ENCODE peak calls at places on chromosomes 11 and 22, in four cellular contexts. One of them, this sample, is unnamed.
A peak's percentile ranks its signal among the peaks of the same experiment; 100 is the strongest.

GRCh38 chr22:31347251-31348008 is 1.3 kb upstream of the PATZ1 start:
- DNase-seq in GM12891: peak; percentile 58
- DNase-seq in K562: no peak
- DNase-seq in GM12878: no peak
- DNase-seq in this sample: peak; percentile 46

GRCh38 chr22:32926600-32926999 is 125.1 kb downstream of the TIMP3 start:
- DNase-seq in GM12878: no peak
- DNase-seq in K562: peak; percentile 28
- DNase-seq in GM12891: no peak
- DNase-seq in this sample: peak; percentile 22

GRCh38 chr11:18706330-18707243 is 8.0 kb downstream of the TMEM86A start:
- DNase-seq in GM12891: no peak
- DNase-seq in GM12878: no peak
- DNase-seq in K562: no peak
- DNase-seq in this sample: no peak

GRCh38 chr11:115505165-115505564 is 950 bp upstream of the CADM1 start:
- DNase-seq in GM12878: no peak
- DNase-seq in K562: no peak
- DNase-seq in GM12891: no peak
- DNase-seq in this sample: no peak

GRCh38 chr22:38203855-38204497 is 2.2 kb downstream of the MAFF start:
- DNase-seq in GM12878: no peak
- DNase-seq in K562: no peak
- DNase-seq in GM12891: no peak
- DNase-seq in this sample: no peak

GRCh38 chr11:113553235-113553634 is 78.0 kb upstream of the DRD2 start:
- DNase-seq in GM12891: no peak
- DNase-seq in K562: no peak
- DNase-seq in GM12878: no peak
- DNase-seq in this sample: no peak

GRCh38 chr11:35013514-35014191 is 97.2 kb downstream of the PDHX start:
- DNase-seq in K562: no peak
- DNase-seq in GM12878: no peak
- DNase-seq in GM12891: no peak
- DNase-seq in this sample: no peak

GRCh38 chr22:49576241-49577141 is 251.2 kb downstream of the BRD1 start:
- DNase-seq in GM12878: no peak
- DNase-seq in K562: no peak
- DNase-seq in GM12891: no peak
- DNase-seq in this sample: no peak

GRCh38 chr11:44848203-44848962 is 102.3 kb downstream of the TP53I11 start:
- DNase-seq in GM12878: no peak
- DNase-seq in GM12891: no peak
- DNase-seq in K562: no peak
- DNase-seq in this sample: no peak

GRCh38 chr22:23064381-23065068 is 5.8 kb upstream of the GNAZ start:
- DNase-seq in GM12878: no peak
- DNase-seq in K562: no peak
- DNase-seq in GM12891: no peak
- DNase-seq in this sample: no peak

GRCh38 chr11:128098840-128099239 is 488.5 kb downstream of the ETS1 start:
- DNase-seq in GM12878: no peak
- DNase-seq in GM12891: no peak
- DNase-seq in K562: no peak
- DNase-seq in this sample: peak; percentile 8

GRCh38 chr11:10806206-10806605 is 2.5 kb downstream of the EIF4G2 start:
- DNase-seq in GM12878: no peak
- DNase-seq in GM12891: no peak
- DNase-seq in K562: no peak
- DNase-seq in this sample: no peak

GRCh38 chr11:59205664-59206063 is 7.1 kb downstream of the MPEG1 start:
- DNase-seq in GM12891: no peak
- DNase-seq in GM12878: no peak
- DNase-seq in K562: no peak
- DNase-seq in this sample: no peak

GRCh38 chr11:134637091-134638015 is 225.3 kb upstream of the B3GAT1 start:
- DNase-seq in K562: no peak
- DNase-seq in GM12891: no peak
- DNase-seq in GM12878: no peak
- DNase-seq in this sample: no peak

GRCh38 chr11:85682330-85683305 is 3.4 kb downstream of the CCDC89 start:
- DNase-seq in GM12878: no peak
- DNase-seq in GM12891: peak; percentile 51
- DNase-seq in K562: peak; percentile 27
- DNase-seq in this sample: no peak

GRCh38 chr11:123137496-123138270 is 57.4 kb downstream of the CLMP start:
- DNase-seq in GM12891: peak; percentile 19
- DNase-seq in GM12878: no peak
- DNase-seq in K562: no peak
- DNase-seq in this sample: no peak

GRCh38 chr22:41565403-41566054 is 4.7 kb downstream of the CSDC2 start:
- DNase-seq in GM12878: no peak
- DNase-seq in GM12891: no peak
- DNase-seq in K562: peak; percentile 66
- DNase-seq in this sample: no peak

GRCh38 chr22:49561338-49561737 is 266.3 kb downstream of the BRD1 start:
- DNase-seq in GM12878: no peak
- DNase-seq in GM12891: no peak
- DNase-seq in K562: no peak
- DNase-seq in this sample: no peak

GRCh38 chr11:45042560-45042959 is 91.9 kb upstream of the TP53I11 start:
- DNase-seq in GM12891: no peak
- DNase-seq in K562: no peak
- DNase-seq in GM12878: no peak
- DNase-seq in this sample: no peak

GRCh38 chr11:45266693-45267451 is 19.3 kb downstream of the SYT13 start:
- DNase-seq in K562: peak; percentile 81
- DNase-seq in GM12891: no peak
- DNase-seq in GM12878: no peak
- DNase-seq in this sample: no peak

GRCh38 chr11:119671048-119671447 is 58.0 kb downstream of the NECTIN1 start:
- DNase-seq in GM12891: no peak
- DNase-seq in GM12878: no peak
- DNase-seq in K562: no peak
- DNase-seq in this sample: peak; percentile 76

GRCh38 chr11:66607126-66607834 is 9.2 kb upstream of the RBM14 start:
- DNase-seq in GM12891: no peak
- DNase-seq in K562: no peak
- DNase-seq in GM12878: no peak
- DNase-seq in this sample: no peak

GRCh38 chr11:111455291-111456085 is 56.7 kb downstream of the BTG4 start:
- DNase-seq in GM12878: no peak
- DNase-seq in GM12891: no peak
- DNase-seq in K562: no peak
- DNase-seq in this sample: no peak

GRCh38 chr11:93528252-93528651 is 14.9 kb downstream of the SMCO4 start:
- DNase-seq in GM12891: no peak
- DNase-seq in GM12878: no peak
- DNase-seq in K562: no peak
- DNase-seq in this sample: no peak

GRCh38 chr11:20238712-20239111 is 78.4 kb upstream of the DBX1 start:
- DNase-seq in GM12878: no peak
- DNase-seq in K562: no peak
- DNase-seq in GM12891: no peak
- DNase-seq in this sample: no peak

GRCh38 chr11:71172680-71173079 is 79.7 kb downstream of the SHANK2 start:
- DNase-seq in K562: no peak
- DNase-seq in GM12891: no peak
- DNase-seq in GM12878: no peak
- DNase-seq in this sample: no peak

GRCh38 chr11:2576116-2576515 is 123.7 kb downstream of the KCNQ1OT1 start:
- DNase-seq in GM12891: no peak
- DNase-seq in K562: no peak
- DNase-seq in GM12878: no peak
- DNase-seq in this sample: no peak

GRCh38 chr22:46084376-46084775 is 66.0 kb upstream of the PPARA start:
- DNase-seq in K562: no peak
- DNase-seq in GM12891: no peak
- DNase-seq in GM12878: no peak
- DNase-seq in this sample: no peak

GRCh38 chr11:92948116-92948515 is 21.3 kb upstream of the MTNR1B start:
- DNase-seq in GM12891: no peak
- DNase-seq in K562: no peak
- DNase-seq in GM12878: no peak
- DNase-seq in this sample: no peak

GRCh38 chr22:37228106-37229011 is 15.7 kb downstream of the RAC2 start:
- DNase-seq in K562: no peak
- DNase-seq in GM12878: no peak
- DNase-seq in GM12891: no peak
- DNase-seq in this sample: no peak

GRCh38 chr22:42769574-42770447 is 49.1 kb upstream of the A4GALT start:
- DNase-seq in GM12891: peak; percentile 83
- DNase-seq in K562: peak; percentile 59
- DNase-seq in GM12878: peak; percentile 44
- DNase-seq in this sample: peak; percentile 65

GRCh38 chr11:113563766-113564165 is 88.6 kb upstream of the DRD2 start:
- DNase-seq in GM12891: no peak
- DNase-seq in GM12878: no peak
- DNase-seq in K562: no peak
- DNase-seq in this sample: no peak

GRCh38 chr11:45056529-45056928 is 89.9 kb upstream of the PRDM11 start:
- DNase-seq in K562: no peak
- DNase-seq in GM12891: no peak
- DNase-seq in GM12878: no peak
- DNase-seq in this sample: no peak

GRCh38 chr11:123475478-123475877 is 45.4 kb downstream of the GRAMD1B start:
- DNase-seq in GM12878: no peak
- DNase-seq in K562: no peak
- DNase-seq in GM12891: no peak
- DNase-seq in this sample: no peak

GRCh38 chr22:46055176-46055850 is 78.4 kb upstream of the WNT7B start:
- DNase-seq in GM12878: no peak
- DNase-seq in GM12891: no peak
- DNase-seq in K562: no peak
- DNase-seq in this sample: no peak

GRCh38 chr11:33942954-33943353 is 51.1 kb upstream of the LMO2 start:
- DNase-seq in GM12891: no peak
- DNase-seq in GM12878: peak; percentile 73
- DNase-seq in K562: no peak
- DNase-seq in this sample: no peak

GRCh38 chr11:120590472-120590871 is 78.9 kb downstream of the GRIK4 start:
- DNase-seq in GM12891: no peak
- DNase-seq in K562: no peak
- DNase-seq in GM12878: no peak
- DNase-seq in this sample: no peak

GRCh38 chr11:76798202-76798581 is 15.0 kb downstream of the TSKU start:
- DNase-seq in K562: no peak
- DNase-seq in GM12891: no peak
- DNase-seq in GM12878: no peak
- DNase-seq in this sample: no peak
- TF ChIP-seq POLR2AphosphoS5 in K562: no peak
- TF ChIP-seq POLR2AphosphoS5 in GM12891: no peak
- TF ChIP-seq POLR2AphosphoS5 in GM12878: no peak
- TF ChIP-seq POLR2AphosphoS5 in this sample: no peak

DNA sequence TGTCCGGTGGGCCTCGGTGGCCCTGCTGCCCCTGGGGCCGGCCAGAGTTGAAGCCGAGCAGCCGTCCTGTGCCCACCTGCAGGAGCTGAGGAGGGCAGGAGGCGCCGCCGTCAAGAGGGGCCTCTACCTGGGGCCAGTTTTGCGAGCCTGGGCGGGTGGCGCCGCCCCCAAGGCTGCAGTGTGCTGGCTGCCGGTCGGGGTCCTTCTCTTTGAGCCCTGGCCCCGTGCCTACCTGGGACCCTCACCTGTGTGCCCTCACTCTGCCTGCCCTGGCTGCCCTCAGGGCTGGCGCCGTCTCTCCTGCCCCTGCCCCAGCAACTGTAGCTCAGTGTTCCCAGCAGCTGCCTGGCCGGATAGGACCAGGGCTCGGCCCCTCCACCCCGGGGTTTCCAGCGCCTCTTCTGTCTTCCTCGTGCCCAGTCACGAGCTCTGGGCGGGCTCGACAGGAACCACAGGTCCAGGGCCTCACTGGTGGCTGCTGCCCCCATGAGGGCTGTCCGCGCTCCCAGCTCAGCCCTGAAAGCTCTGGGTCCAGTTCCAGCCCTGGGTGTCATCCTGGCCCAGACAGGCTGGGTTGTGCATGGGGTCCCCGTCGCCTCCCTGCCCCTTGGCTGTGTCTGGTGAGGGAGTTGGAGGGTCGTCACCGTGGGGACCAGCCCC is 38.3 kb downstream of the MOB2 start:
- DNase-seq in GM12891: no peak
- DNase-seq in GM12878: no peak
- DNase-seq in K562: no peak
- DNase-seq in this sample: no peak
- TF ChIP-seq SPI1 in GM12891: no peak
- TF ChIP-seq SPI1 in GM12878: no peak
- TF ChIP-seq SPI1 in K562: no peak
- TF ChIP-seq SPI1 in this sample: no peak

GRCh38 chr22:36010913-36011312 is 17.7 kb downstream of the RBFOX2 start:
- DNase-seq in GM12891: no peak
- DNase-seq in K562: no peak
- DNase-seq in GM12878: no peak
- DNase-seq in this sample: no peak
- TF ChIP-seq POLR2AphosphoS5 in GM12891: no peak
- TF ChIP-seq POLR2AphosphoS5 in K562: no peak
- TF ChIP-seq POLR2AphosphoS5 in GM12878: no peak
- TF ChIP-seq POLR2AphosphoS5 in this sample: no peak

GRCh38 chr11:13168281-13168680 is 109.3 kb upstream of the BMAL1 start:
- DNase-seq in K562: no peak
- DNase-seq in GM12878: no peak
- DNase-seq in GM12891: no peak
- DNase-seq in this sample: no peak

GRCh38 chr11:13169709-13170108 is 107.9 kb upstream of the BMAL1 start:
- DNase-seq in K562: no peak
- DNase-seq in GM12878: no peak
- DNase-seq in GM12891: no peak
- DNase-seq in this sample: no peak

GRCh38 chr11:13174090-13174489 is 103.5 kb upstream of the BMAL1 start:
- DNase-seq in GM12878: no peak
- DNase-seq in K562: no peak
- DNase-seq in GM12891: no peak
- DNase-seq in this sample: no peak
- TF ChIP-seq SPI1 in GM12878: no peak
- TF ChIP-seq SPI1 in K562: no peak
- TF ChIP-seq SPI1 in GM12891: no peak
- TF ChIP-seq SPI1 in this sample: no peak

GRCh38 chr11:74470526-74470925 is 3.2 kb upstream of the KCNE3 start:
- DNase-seq in GM12891: no peak
- DNase-seq in GM12878: no peak
- DNase-seq in K562: no peak
- DNase-seq in this sample: no peak
- TF ChIP-seq POLR2AphosphoS5 in GM12891: no peak
- TF ChIP-seq POLR2AphosphoS5 in GM12878: no peak
- TF ChIP-seq POLR2AphosphoS5 in K562: no peak
- TF ChIP-seq POLR2AphosphoS5 in this sample: no peak

DNA sequence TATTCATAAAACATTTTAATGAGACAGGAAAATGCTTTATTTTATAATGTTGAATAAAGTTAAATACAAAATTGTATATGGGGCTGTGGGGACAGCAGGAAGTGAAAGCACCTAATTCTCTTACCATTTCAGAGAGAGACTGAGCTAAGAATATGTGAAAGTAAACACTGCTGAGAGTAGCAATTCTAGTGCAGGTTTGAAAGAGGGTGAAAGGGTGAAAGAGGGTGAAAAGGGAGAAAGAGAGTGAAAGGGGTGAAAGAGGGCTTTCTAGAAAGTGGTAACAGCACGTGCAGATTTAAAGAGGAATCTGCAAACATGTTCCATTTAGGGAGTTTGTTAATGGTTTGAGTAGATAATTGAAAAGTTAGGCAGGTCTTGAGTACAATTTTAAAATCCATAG is 652.0 kb upstream of the CCDC90B start:
- DNase-seq in GM12891: no peak
- DNase-seq in K562: no peak
- DNase-seq in GM12878: peak; percentile 4
- DNase-seq in this sample: no peak
- TF ChIP-seq SPI1 in GM12891: peak; percentile 22
- TF ChIP-seq SPI1 in K562: no peak
- TF ChIP-seq SPI1 in GM12878: no peak
- TF ChIP-seq SPI1 in this sample: no peak